ENCODE peak calls at places on chromosomes 13 and 19, in four cellular contexts. Z is uterus, N is CD14-positive monocyte, K is thoracic aorta. L is an unnamed sample.

GRCh38 chr13:110853235-110853721 is 61.6 kb downstream of the ANKRD10 start:
- DNase-seq in Z (peak; percentile 62), N (no peak), K (no peak), L (no peak)

GRCh38 chr13:43473437-43473836 is 313.3 kb downstream of the ENOX1 start:
- DNase-seq in Z (no peak), N (no peak), K (no peak), L (no peak)

GRCh38 chr13:98044301-98044700 is 90.8 kb downstream of the IPO5 start:
- DNase-seq in Z (no peak), N (no peak), K (no peak), L (no peak)

GRCh38 chr19:10191347-10191746 is 3.4 kb downstream of the DNMT1 start:
- DNase-seq in Z (peak; percentile 34), N (no peak), K (no peak), L (peak; percentile 94)

GRCh38 chr13:60655268-60655667 is 258.2 kb downstream of the TDRD3 start:
- DNase-seq in Z (no peak), N (no peak), K (no peak), L (no peak)

GRCh38 chr13:97224544-97225324 is 2.6 kb downstream of the MBNL2 start:
- DNase-seq in Z (no peak), N (no peak), K (no peak), L (peak; percentile 69)

GRCh38 chr13:19085876-19086275 is 95.7 kb downstream of the TUBA3C start:
- DNase-seq in Z (no peak), N (no peak), K (no peak), L (no peak)

GRCh38 chr19:2089727-2090053 is 6.4 kb downstream of the MOB3A start:
- DNase-seq in Z (no peak), N (no peak), K (no peak), L (no peak)

GRCh38 chr13:51727634-51728274 is 76.2 kb downstream of the DHRS12 start:
- DNase-seq in Z (no peak), N (no peak), K (no peak), L (no peak)

GRCh38 chr19:4988770-4989251 is 19.9 kb downstream of the KDM4B start:
- DNase-seq in Z (peak; percentile 85), N (no peak), K (peak; percentile 80), L (peak; percentile 83)

GRCh38 chr19:47417746-47418594 is 1.4 kb downstream of the MEIS3 start:
- DNase-seq in Z (no peak), N (no peak), K (no peak), L (no peak)

GRCh38 chr19:8367327-8368001 is 3.5 kb downstream of the ANGPTL4 start:
- DNase-seq in Z (peak; percentile 85), N (no peak), K (peak; percentile 71), L (peak; percentile 96)

GRCh38 chr19:39341122-39341719 is 1.0 kb upstream of the SAMD4B start:
- DNase-seq in Z (peak; percentile 43), N (no peak), K (no peak), L (no peak)

GRCh38 chr19:17145546-17146497 is 69.3 kb upstream of the USE1 start:
- DNase-seq in Z (no peak), N (no peak), K (no peak), L (no peak)

GRCh38 chr13:111158136-111158805 is 43.2 kb downstream of the ARHGEF7 start:
- DNase-seq in Z (no peak), N (no peak), K (no peak), L (peak; percentile 14)

GRCh38 chr19:19406878-19407639 is 1.6 kb downstream of the GATAD2A start:
- DNase-seq in Z (no peak), N (no peak), K (no peak), L (peak; percentile 50)

GRCh38 chr19:50191270-50191669 is 12.2 kb upstream of the MYH14 start:
- DNase-seq in Z (no peak), N (no peak), K (no peak), L (no peak)

GRCh38 chr19:20385056-20385455 is 180.5 kb downstream of the ZNF737 start:
- DNase-seq in Z (no peak), N (no peak), K (no peak), L (no peak)

GRCh38 chr13:52141299-52141698 is 12.4 kb upstream of the NEK5 start:
- DNase-seq in Z (no peak), N (no peak), K (no peak), L (no peak)

DNA sequence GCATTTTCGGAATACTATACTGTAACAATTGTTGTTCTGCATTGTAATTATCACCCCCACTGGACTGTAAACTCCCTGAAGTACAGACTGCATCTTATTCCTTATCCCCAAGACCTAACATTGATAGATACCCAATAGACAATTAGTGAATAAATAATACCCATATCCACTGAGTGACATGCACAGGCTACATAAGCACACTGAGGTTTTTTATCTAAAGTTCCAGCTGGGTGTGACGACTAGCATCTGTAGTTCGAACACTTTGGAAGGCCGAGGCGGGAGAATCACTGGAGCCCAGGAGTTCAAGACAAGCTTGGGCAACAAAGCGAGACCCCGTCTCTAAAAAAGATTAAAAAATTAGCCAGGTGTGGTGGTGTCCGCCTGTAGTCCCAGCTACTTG is 2.5 kb downstream of the KPNA3 start:
- DNase-seq in Z (no peak), N (no peak), K (no peak), L (no peak)
- TF ChIP-seq CTCF in Z (no peak), N (no peak), K (no peak), L (no peak)

DNA sequence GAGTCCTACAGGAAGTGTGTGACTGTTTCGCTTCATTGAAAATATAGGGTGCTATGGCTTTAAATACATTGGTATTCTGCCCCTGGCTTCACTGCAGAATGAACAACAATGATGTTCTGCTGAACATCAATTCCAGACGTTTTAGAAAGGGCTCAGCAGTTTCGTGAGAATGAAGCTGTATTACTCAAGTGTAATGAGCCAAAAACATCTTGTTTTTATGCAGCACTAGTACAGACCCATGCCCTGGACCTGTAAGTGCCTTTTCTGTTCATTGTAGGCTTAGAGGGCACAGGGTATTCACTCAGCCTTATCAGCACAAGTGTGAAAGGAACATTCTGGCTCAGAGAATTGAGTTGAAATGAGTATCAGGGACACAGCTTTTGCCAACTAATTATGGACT is 363.0 kb downstream of the NALCN start:
- DNase-seq in Z (no peak), N (no peak), K (no peak), L (no peak)
- TF ChIP-seq CTCF in Z (no peak), N (no peak), K (no peak), L (no peak)

DNA sequence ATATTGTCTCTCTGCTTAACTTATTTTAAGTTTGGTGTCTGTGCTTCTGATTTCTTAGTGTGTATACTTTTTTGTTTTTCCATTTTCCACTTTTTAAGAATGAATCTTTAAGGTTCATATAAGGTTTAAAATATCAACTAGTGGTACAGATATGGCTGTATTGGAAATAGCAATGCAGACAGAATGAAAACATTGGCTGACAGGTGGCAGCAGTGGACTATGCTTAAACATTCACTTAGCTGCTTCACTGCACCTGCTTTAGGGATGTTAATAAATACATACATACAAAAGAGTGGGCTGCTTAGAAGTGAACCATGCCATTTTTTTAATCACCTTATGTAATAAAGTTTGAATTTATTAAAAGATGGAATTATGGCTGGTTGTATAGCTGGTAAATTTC is 27.3 kb downstream of the TM9SF2 start:
- DNase-seq in Z (no peak), N (no peak), K (no peak), L (no peak)
- TF ChIP-seq CTCF in Z (no peak), N (no peak), K (no peak), L (peak; percentile 7)

GRCh38 chr13:50378513-50378970 is 363.3 kb downstream of the KCNRG start:
- DNase-seq in Z (no peak), N (no peak), K (no peak), L (no peak)

GRCh38 chr13:50375792-50376191 is 360.5 kb downstream of the KCNRG start:
- DNase-seq in Z (no peak), N (no peak), K (no peak), L (peak; percentile 76)

GRCh38 chr13:50377726-50378270 is 362.6 kb downstream of the KCNRG start:
- DNase-seq in Z (no peak), N (no peak), K (no peak), L (no peak)

GRCh38 chr13:50374517-50374916 is 359.3 kb downstream of the KCNRG start:
- DNase-seq in Z (no peak), N (no peak), K (no peak), L (no peak)

DNA sequence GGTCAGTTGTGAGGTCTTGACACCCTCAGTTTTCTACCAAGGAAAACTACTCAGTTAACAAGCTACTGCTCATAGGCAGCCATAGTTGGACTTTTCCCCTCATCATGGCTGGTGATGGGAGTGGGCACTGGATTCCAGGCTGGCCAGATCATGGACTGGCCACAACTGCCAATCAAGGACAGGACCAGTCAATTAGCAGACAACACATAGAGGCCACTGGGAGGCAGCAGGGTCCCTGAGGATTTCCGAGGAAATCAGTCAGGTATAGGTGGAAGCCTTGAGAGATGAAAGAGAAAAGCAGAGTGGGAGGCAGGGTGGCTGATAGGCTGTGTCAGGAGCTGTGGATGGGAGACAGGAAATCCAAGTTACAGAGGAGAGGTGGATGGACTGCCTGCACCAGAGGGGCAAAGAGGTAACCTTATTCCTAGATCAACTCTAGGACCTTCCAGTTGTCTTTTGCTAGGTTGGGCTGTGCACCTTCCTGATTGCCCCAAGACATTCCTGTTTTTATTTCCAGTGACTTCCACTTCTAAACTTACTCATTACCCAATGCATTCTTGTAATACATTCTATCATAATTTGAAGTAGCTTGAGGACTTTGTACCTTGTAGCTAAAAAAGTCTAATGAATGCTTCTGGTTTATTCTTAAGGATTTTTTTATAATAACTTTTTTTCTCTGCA is 361.8 kb downstream of the KCNRG start:
- DNase-seq in Z (no peak), N (no peak), K (no peak), L (no peak)
- TF ChIP-seq CTCF in Z (no peak), N (no peak), K (no peak), L (no peak)

GRCh38 chr13:25982908-25983307 is 68.9 kb downstream of the SHISA2 start:
- DNase-seq in Z (no peak), N (no peak), K (no peak), L (no peak)

GRCh38 chr13:25977671-25978070 is 74.1 kb downstream of the SHISA2 start:
- DNase-seq in Z (no peak), N (no peak), K (no peak), L (no peak)

GRCh38 chr13:25978961-25979360 is 72.9 kb downstream of the SHISA2 start:
- DNase-seq in Z (no peak), N (no peak), K (no peak), L (no peak)

GRCh38 chr13:25981060-25981459 is 70.8 kb downstream of the SHISA2 start:
- DNase-seq in Z (no peak), N (no peak), K (no peak), L (no peak)

DNA sequence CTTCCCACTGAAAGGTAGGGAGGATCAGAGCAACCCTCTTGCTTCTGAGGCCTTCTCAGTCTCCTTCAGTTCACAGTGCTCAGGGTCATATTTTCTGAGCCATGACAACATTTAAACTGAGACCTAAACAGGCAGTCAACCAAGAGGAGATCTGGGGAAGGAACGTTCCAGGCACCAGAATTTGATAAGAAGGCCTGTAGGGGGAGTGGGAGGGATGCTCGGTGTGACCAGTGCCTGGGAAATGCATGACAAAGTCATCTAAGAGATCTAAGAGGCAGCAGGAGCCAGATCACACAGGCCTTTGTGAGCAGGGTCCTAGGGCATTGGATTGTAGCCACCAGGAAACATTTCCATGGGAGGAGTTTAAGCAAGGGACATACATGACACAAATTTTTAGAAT is 71.6 kb downstream of the SHISA2 start:
- DNase-seq in Z (no peak), N (no peak), K (no peak), L (no peak)
- TF ChIP-seq CTCF in Z (no peak), N (no peak), K (peak; percentile 8), L (peak; percentile 51)

L was measured in astrocyte of the spinal cord.